ENCODE peak calls at places on chromosomes 12 and 14, in ten cellular contexts. L is NCI-H1694; B is central memory CD8-positive, alpha-beta T cell; Z is neuronal stem cell; E is GOT3; N is NCI-H1092 treated with DMSO at 0.1 percent for 48 hours; K is activated CD8-positive, alpha-beta memory T cell treated with anti-CD3 and anti-CD28 coated beads for 24 hours; S is G401; V is GM23338; F is D341Med. D is an unnamed sample.

GRCh38 chr12:51672334-51672733 is 81.3 kb downstream of the SCN8A start:
- DNase-seq in L (no peak), B (no peak), Z (no peak), E (no peak), N (no peak), K (no peak), S (peak), V (no peak), F (no peak), D (no peak)

GRCh38 chr12:1630081-1630826 is 1.2 kb downstream of the WNT5B start:
- DNase-seq in L (peak), B (no peak), Z (no peak), E (no peak), N (peak), K (peak), S (peak), V (peak), F (peak), D (peak)

GRCh38 chr12:120598674-120599463 is 17.7 kb upstream of the POP5 start:
- DNase-seq in L (no peak), B (no peak), Z (no peak), E (no peak), N (no peak), K (no peak), S (no peak), V (no peak), F (no peak), D (no peak)

GRCh38 chr12:15205341-15206010 is 15.7 kb downstream of the RERG start:
- DNase-seq in L (no peak), B (no peak), Z (no peak), E (no peak), N (no peak), K (no peak), S (no peak), V (no peak), F (no peak), D (no peak)

GRCh38 chr12:120013659-120014380 is 24.8 kb downstream of the BICDL1 start:
- DNase-seq in L (no peak), B (peak), Z (no peak), E (no peak), N (no peak), K (peak), S (no peak), V (no peak), F (no peak), D (no peak)

GRCh38 chr14:100203962-100204834 is 34.7 kb upstream of the YY1 start:
- DNase-seq in L (no peak), B (no peak), Z (no peak), E (no peak), N (no peak), K (no peak), S (no peak), V (no peak), F (no peak), D (no peak)

GRCh38 chr12:75489187-75489586 is 8.6 kb downstream of the GLIPR1 start:
- DNase-seq in L (no peak), B (no peak), Z (no peak), E (no peak), N (no peak), K (no peak), S (no peak), V (no peak), F (no peak), D (no peak)

GRCh38 chr14:95290769-95291440 is 28.8 kb downstream of the CLMN start:
- DNase-seq in L (peak), B (no peak), Z (no peak), E (no peak), N (peak), K (no peak), S (peak), V (peak), F (peak), D (peak)

GRCh38 chr12:104105461-104105860 is 32.5 kb downstream of the NFYB start:
- DNase-seq in L (no peak), B (no peak), Z (no peak), E (no peak), N (no peak), K (no peak), S (no peak), V (no peak), F (no peak), D (no peak)

GRCh38 chr12:50082644-50083043 is 2.5 kb upstream of the SMARCD1 start:
- DNase-seq in L (no peak), B (no peak), Z (no peak), E (no peak), N (no peak), K (no peak), S (no peak), V (no peak), F (no peak), D (no peak)